ENCODE peak calls at places on chromosomes 4 and X, in seven cellular contexts. G, I, V, B, L, A and K are unnamed samples.

GRCh38 chrX:78066110-78066509 is 37.9 kb upstream of the PGK1 start:
- DNase-seq in G (no peak), I (peak; percentile 21), V (no peak), B (no peak), L (no peak), A (no peak), K (no peak)

GRCh38 chrX:8067754-8068469 is 103.2 kb downstream of the VCX2 start:
- DNase-seq in G (no peak), I (no peak), V (no peak), B (no peak), L (peak; percentile 49), A (no peak), K (no peak)

GRCh38 chr4:106671711-106672110 is 303.1 kb upstream of the GIMD1 start:
- DNase-seq in G (no peak), I (peak; percentile 61), V (no peak), B (no peak), L (peak; percentile 10), A (no peak), K (no peak)

GRCh38 chrX:150693782-150694574 is 782 bp downstream of the MTMR1 start:
- DNase-seq in G (peak; percentile 64), I (peak; percentile 80), V (peak; percentile 86), B (peak; percentile 93), L (peak; percentile 95), A (peak; percentile 51), K (peak; percentile 81)

GRCh38 chr4:102751964-102752363 is 8.8 kb downstream of the MANBA start:
- DNase-seq in G (no peak), I (no peak), V (no peak), B (no peak), L (no peak), A (no peak), K (no peak)

GRCh38 chr4:24794916-24795665 is at the start of gene SOD3:
- DNase-seq in G (peak; percentile 74), I (peak; percentile 92), V (peak; percentile 86), B (no peak), L (no peak), A (peak; percentile 79), K (peak; percentile 78)

GRCh38 chr4:7762376-7763040 is 177.2 kb downstream of the AFAP1 start:
- DNase-seq in G (no peak), I (no peak), V (no peak), B (no peak), L (no peak), A (no peak), K (peak; percentile 23)

GRCh38 chrX:40152173-40152705 is 54.5 kb upstream of the BCOR start:
- DNase-seq in G (peak; percentile 54), I (peak; percentile 67), V (peak; percentile 82), B (peak; percentile 36), L (no peak), A (peak; percentile 69), K (peak; percentile 66)

GRCh38 chrX:124035657-124036056 is 74.2 kb downstream of the STAG2 start:
- DNase-seq in G (no peak), I (no peak), V (no peak), B (no peak), L (no peak), A (no peak), K (no peak)
- H3K36me3 ChIP-seq in G (peaks cover 31% of the 10 kb centered on the region), I (peaks cover 13% of the 10 kb centered on the region), V (no peaks in the 10 kb centered on the region), B (peaks cover 47% of the 10 kb centered on the region), L (peaks cover 3% of the 10 kb centered on the region), A (no peaks in the 10 kb centered on the region), K (no peaks in the 10 kb centered on the region)

DNA sequence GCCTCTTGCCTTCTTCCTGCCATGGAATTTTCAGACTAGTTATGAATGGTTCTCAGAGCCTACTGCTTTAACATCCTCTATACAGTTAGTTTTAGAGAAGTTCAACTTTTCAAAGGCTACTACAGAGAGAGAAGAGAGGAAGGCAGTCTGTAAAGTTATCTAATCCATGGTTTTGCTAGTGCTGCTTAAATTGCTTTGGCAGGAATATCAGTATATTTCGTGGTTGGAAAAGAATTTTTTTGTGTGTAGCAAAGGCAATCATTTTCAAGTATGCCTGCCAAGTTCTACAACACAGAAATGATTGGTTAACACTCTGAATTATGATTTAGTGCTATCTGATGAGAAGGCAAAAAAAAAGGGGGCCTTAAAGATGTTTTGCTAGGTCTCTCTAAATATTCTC is 133.0 kb downstream of the JADE1 start:
- DNase-seq in G (no peak), I (no peak), V (no peak), B (no peak), L (no peak), A (no peak), K (no peak)
- H3K9me3 ChIP-seq in G (no peaks in the 10 kb centered on the region), I (peaks cover 17% of the 10 kb centered on the region), V (peaks cover 15% of the 10 kb centered on the region), B (no peaks in the 10 kb centered on the region), L (peaks cover 6% of the 10 kb centered on the region), A (no peaks in the 10 kb centered on the region), K (no peaks in the 10 kb centered on the region)

DNA sequence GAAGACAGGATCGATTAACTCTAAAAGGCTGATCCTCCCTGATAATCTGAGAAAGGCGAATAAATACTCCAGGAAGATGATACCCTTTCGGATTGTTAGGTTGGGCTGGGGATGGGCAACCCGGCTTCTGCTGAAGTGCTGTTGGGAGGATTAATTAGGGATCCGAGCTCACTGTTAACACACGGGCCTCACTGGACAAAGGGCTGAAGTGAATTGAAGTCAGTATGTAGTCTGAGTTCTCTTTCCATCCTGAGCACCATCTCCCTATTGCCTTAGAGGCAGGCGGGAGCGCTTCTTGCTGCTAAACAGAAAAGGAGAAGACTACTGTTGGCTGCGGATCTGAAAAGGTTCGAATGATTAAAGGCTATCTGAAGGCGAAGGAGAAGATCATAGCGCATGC is 22.6 kb downstream of the MORF4L2 start:
- DNase-seq in G (no peak), I (no peak), V (no peak), B (no peak), L (no peak), A (no peak), K (no peak)
- H3K4me3 ChIP-seq in G (peak overlapping the region; percentile 43), I (no peak overlapping the region), V (no peak overlapping the region), B (no peak overlapping the region), L (no peak overlapping the region), A (no peak overlapping the region), K (no peak overlapping the region)

GRCh38 chr4:150479665-150480064 is 102.3 kb upstream of the MAB21L2 start:
- DNase-seq in G (no peak), I (no peak), V (no peak), B (no peak), L (no peak), A (no peak), K (no peak)
- H3K36me3 ChIP-seq in G (no peaks in the 10 kb centered on the region), I (no peaks in the 10 kb centered on the region), V (no peaks in the 10 kb centered on the region), B (no peaks in the 10 kb centered on the region), L (peaks cover 2% of the 10 kb centered on the region), A (no peaks in the 10 kb centered on the region), K (no peaks in the 10 kb centered on the region)